ENCODE peak calls at places on chromosome 4, in eight cellular contexts. Y is GM23248, A is cardiac fibroblast, K is iPS-NIHi11, X is skeletal muscle cell, J is T-helper 2 cell, F is NCI-H1930, S is fibroblast of mammary gland. D is an unnamed sample.

GRCh38 chr4:147361726-147362125 is 119.2 kb upstream of the EDNRA start:
- DNase-seq in Y (peak; percentile 80), A (peak; percentile 91), J (no peak), F (no peak), X (peak; percentile 89), S (peak; percentile 89), K (no peak), D (peak; percentile 54)

GRCh38 chr4:41174444-41174843 is 39.9 kb downstream of the APBB2 start:
- DNase-seq in A (peak; percentile 69), K (no peak), S (peak; percentile 59), F (no peak), Y (peak; percentile 48), X (no peak), J (no peak), D (no peak)

GRCh38 chr4:5203309-5203708 is 152.0 kb downstream of the STK32B start:
- DNase-seq in X (no peak), Y (peak; percentile 7), S (no peak), J (no peak), A (no peak), F (no peak), K (no peak), D (no peak)

GRCh38 chr4:3310301-3311094 is 17.7 kb downstream of the RGS12 start:
- DNase-seq in X (no peak), Y (no peak), A (no peak), J (no peak), S (no peak), K (no peak), F (no peak), D (no peak)

GRCh38 chr4:20044502-20044911 is 207.2 kb upstream of the SLIT2 start:
- DNase-seq in X (no peak), K (no peak), S (no peak), A (peak; percentile 6), Y (peak; percentile 26), J (no peak), F (no peak), D (no peak)

GRCh38 chr4:4333265-4333706 is 43.2 kb downstream of the ZBTB49 start:
- DNase-seq in X (peak; percentile 39), A (peak; percentile 73), K (no peak), Y (peak; percentile 80), F (no peak), S (peak; percentile 49), J (no peak), D (peak; percentile 68)

GRCh38 chr4:177051473-177052060 is 258.1 kb upstream of the NEIL3 start:
- DNase-seq in F (peak; percentile 2), J (no peak), X (no peak), S (peak; percentile 51), K (peak; percentile 58), A (peak; percentile 55), Y (peak; percentile 36), D (no peak)

GRCh38 chr4:2591189-2591588 is 54.7 kb downstream of the FAM193A start:
- DNase-seq in Y (peak; percentile 3), K (peak; percentile 62), A (peak; percentile 51), X (no peak), J (no peak), S (peak; percentile 16), F (no peak), D (no peak)

GRCh38 chr4:180060159-180060889 is 2182.9 kb upstream of the TENM3 start:
- DNase-seq in J (no peak), X (no peak), Y (peak; percentile 2), K (peak; percentile 14), S (peak; percentile 2), A (peak; percentile 1), F (no peak), D (no peak)

GRCh38 chr4:90842960-90843359 is 715.8 kb downstream of the CCSER1 start:
- DNase-seq in X (no peak), Y (no peak), J (no peak), K (no peak), A (no peak), S (no peak), F (no peak), D (no peak)

GRCh38 chr4:138090145-138090917 is 151.8 kb downstream of the SLC7A11 start:
- DNase-seq in J (no peak), S (peak; percentile 84), F (peak; percentile 14), Y (peak; percentile 74), X (peak; percentile 43), K (peak; percentile 79), A (peak; percentile 89), D (peak; percentile 67)

GRCh38 chr4:103018391-103019318 is 850 bp downstream of the SLC9B1 start:
- DNase-seq in A (no peak), Y (peak; percentile 72), J (no peak), X (no peak), S (no peak), F (no peak), K (peak; percentile 16), D (no peak)

GRCh38 chr4:112075129-112075753 is 70.0 kb upstream of the FAM241A start:
- DNase-seq in A (peak; percentile 84), S (peak; percentile 86), F (no peak), Y (peak; percentile 84), X (peak; percentile 54), J (no peak), K (peak; percentile 50), D (peak; percentile 39)

GRCh38 chr4:1763070-1763549 is 30.0 kb upstream of the FGFR3 start:
- DNase-seq in X (no peak), S (no peak), K (no peak), Y (no peak), J (no peak), F (no peak), A (no peak), D (no peak)

GRCh38 chr4:39814403-39815185 is 116.7 kb downstream of the UBE2K start:
- DNase-seq in F (no peak), A (peak; percentile 34), S (peak; percentile 29), X (peak; percentile 4), K (no peak), Y (peak; percentile 50), J (no peak), D (peak; percentile 8)

GRCh38 chr4:121736735-121737351 is 28.1 kb downstream of the SMIM43 start:
- DNase-seq in A (peak; percentile 80), Y (peak; percentile 77), J (no peak), F (peak; percentile 19), X (no peak), K (peak; percentile 52), S (peak; percentile 73), D (no peak)

GRCh38 chr4:86855572-86855971 is 6.4 kb upstream of the SLC10A6 start:
- DNase-seq in X (no peak), S (peak; percentile 63), F (no peak), J (no peak), K (no peak), Y (peak; percentile 83), A (peak; percentile 69), D (peak; percentile 29)

GRCh38 chr4:30536231-30536630 is 183.9 kb upstream of the PCDH7 start:
- DNase-seq in X (peak; percentile 10), K (no peak), S (no peak), A (no peak), F (no peak), J (no peak), Y (no peak), D (no peak)

GRCh38 chr4:14404730-14405129 is 597.6 kb upstream of the CPEB2 start:
- DNase-seq in A (peak; percentile 31), J (no peak), Y (no peak), X (peak; percentile 60), K (no peak), S (peak; percentile 73), F (no peak), D (no peak)

GRCh38 chr4:150773729-150774449 is 191.9 kb downstream of the MAB21L2 start:
- DNase-seq in J (no peak), X (no peak), Y (no peak), A (no peak), F (no peak), S (no peak), K (no peak), D (no peak)

GRCh38 chr4:40750461-40751258 is 905 bp downstream of the NSUN7 start:
- DNase-seq in F (no peak), Y (peak; percentile 35), X (no peak), A (peak; percentile 3), S (no peak), J (no peak), K (peak; percentile 41), D (no peak)

GRCh38 chr4:8732092-8732491 is 139.5 kb downstream of the CPZ start:
- DNase-seq in Y (no peak), A (no peak), X (no peak), S (no peak), K (no peak), J (no peak), F (no peak), D (no peak)

GRCh38 chr4:41994461-41994860 is 4.1 kb downstream of the SLC30A9 start:
- DNase-seq in Y (peak; percentile 4), J (no peak), S (no peak), F (no peak), K (no peak), A (no peak), X (no peak), D (no peak)

GRCh38 chr4:169151671-169152070 is 119.1 kb downstream of the SH3RF1 start:
- DNase-seq in Y (peak; percentile 44), S (peak; percentile 65), X (no peak), J (no peak), A (peak; percentile 82), K (no peak), F (no peak), D (no peak)

GRCh38 chr4:1490011-1490905 is 84.0 kb upstream of the NKX1-1 start:
- DNase-seq in Y (no peak), A (no peak), J (no peak), F (no peak), X (no peak), K (peak; percentile 27), S (no peak), D (no peak)

GRCh38 chr4:128385683-128386304 is 98.2 kb upstream of the PGRMC2 start:
- DNase-seq in F (peak; percentile 2), X (peak; percentile 76), A (peak; percentile 55), J (no peak), K (no peak), S (peak; percentile 75), Y (peak; percentile 56), D (no peak)

GRCh38 chr4:185737489-185738037 is 74.4 kb downstream of the SORBS2 start:
- DNase-seq in Y (no peak), X (no peak), A (no peak), S (no peak), J (no peak), K (no peak), F (no peak), D (no peak)

GRCh38 chr4:14566518-14566917 is 435.8 kb upstream of the CPEB2 start:
- DNase-seq in X (peak; percentile 48), J (no peak), A (peak; percentile 64), Y (no peak), S (peak; percentile 52), K (no peak), F (no peak), D (peak; percentile 35)

GRCh38 chr4:7266525-7267292 is 74.4 kb downstream of the SORCS2 start:
- DNase-seq in K (peak; percentile 60), S (peak; percentile 92), X (peak; percentile 60), J (no peak), F (no peak), Y (peak; percentile 96), A (peak; percentile 79), D (peak; percentile 88)

GRCh38 chr4:129603241-129603931 is 507.4 kb downstream of the C4orf33 start:
- DNase-seq in F (no peak), Y (no peak), S (no peak), X (no peak), J (no peak), K (no peak), A (no peak), D (no peak)

GRCh38 chr4:183099537-183100297 is 660 bp downstream of the WWC2 start:
- DNase-seq in A (peak; percentile 29), K (peak; percentile 60), X (no peak), S (no peak), F (no peak), J (no peak), Y (peak; percentile 56), D (no peak)